ENCODE peak calls at places on chromosomes 3 and 15, in six cellular contexts. V, N, J, X, R and U are unnamed samples.
A peak's percentile ranks its signal among the peaks of the same experiment; 100 is the strongest.

GRCh38 chr15:23648920-23649515 is 1.4 kb upstream of the MAGEL2 start:
- DNase-seq in V (no peak), N (peak; percentile 49), J (no peak), X (no peak), R (no peak), U (no peak)

GRCh38 chr15:41780266-41780665 is 6.0 kb downstream of the MAPKBP1 start:
- DNase-seq in V (peak; percentile 80), N (no peak), J (no peak), X (no peak), R (peak; percentile 54), U (no peak)

GRCh38 chr15:94671845-94672524 is 440.6 kb downstream of the MCTP2 start:
- DNase-seq in V (peak; percentile 6), N (no peak), J (peak; percentile 12), X (no peak), R (peak; percentile 3), U (no peak)

GRCh38 chr15:85579957-85580694 is 199.7 kb downstream of the AKAP13 start:
- DNase-seq in V (no peak), N (no peak), J (peak; percentile 54), X (no peak), R (no peak), U (no peak)

GRCh38 chr3:66158933-66159332 is 61.9 kb upstream of the SLC25A26 start:
- DNase-seq in V (no peak), N (no peak), J (no peak), X (no peak), R (no peak), U (no peak)

GRCh38 chr3:151347432-151347831 is 18.1 kb upstream of the P2RY13 start:
- DNase-seq in V (no peak), N (no peak), J (peak; percentile 22), X (no peak), R (no peak), U (no peak)

GRCh38 chr3:98457543-98457942 is 5.5 kb upstream of the OR5K1 start:
- DNase-seq in V (no peak), N (no peak), J (no peak), X (no peak), R (no peak), U (no peak)

GRCh38 chr3:127816783-127817182 is 5.5 kb downstream of the MGLL start:
- DNase-seq in V (no peak), N (no peak), J (no peak), X (no peak), R (no peak), U (no peak)

GRCh38 chr3:46674031-46674592 is 19.4 kb downstream of the ALS2CL start:
- DNase-seq in V (no peak), N (no peak), J (no peak), X (no peak), R (no peak), U (no peak)

GRCh38 chr3:134846943-134847342 is 51.9 kb downstream of the EPHB1 start:
- DNase-seq in V (peak; percentile 46), N (no peak), J (peak; percentile 27), X (peak; percentile 21), R (no peak), U (peak; percentile 36)

GRCh38 chr3:153163349-153164008 is 1.5 kb downstream of the RAP2B start:
- DNase-seq in V (peak; percentile 29), N (peak; percentile 10), J (no peak), X (no peak), R (no peak), U (no peak)

GRCh38 chr3:172003146-172003545 is 36.2 kb upstream of the FNDC3B start:
- DNase-seq in V (no peak), N (no peak), J (no peak), X (no peak), R (no peak), U (no peak)

GRCh38 chr15:25208735-25209134 is 230.1 kb downstream of the UBE3A start:
- DNase-seq in V (no peak), N (no peak), J (no peak), X (no peak), R (no peak), U (no peak)

DNA sequence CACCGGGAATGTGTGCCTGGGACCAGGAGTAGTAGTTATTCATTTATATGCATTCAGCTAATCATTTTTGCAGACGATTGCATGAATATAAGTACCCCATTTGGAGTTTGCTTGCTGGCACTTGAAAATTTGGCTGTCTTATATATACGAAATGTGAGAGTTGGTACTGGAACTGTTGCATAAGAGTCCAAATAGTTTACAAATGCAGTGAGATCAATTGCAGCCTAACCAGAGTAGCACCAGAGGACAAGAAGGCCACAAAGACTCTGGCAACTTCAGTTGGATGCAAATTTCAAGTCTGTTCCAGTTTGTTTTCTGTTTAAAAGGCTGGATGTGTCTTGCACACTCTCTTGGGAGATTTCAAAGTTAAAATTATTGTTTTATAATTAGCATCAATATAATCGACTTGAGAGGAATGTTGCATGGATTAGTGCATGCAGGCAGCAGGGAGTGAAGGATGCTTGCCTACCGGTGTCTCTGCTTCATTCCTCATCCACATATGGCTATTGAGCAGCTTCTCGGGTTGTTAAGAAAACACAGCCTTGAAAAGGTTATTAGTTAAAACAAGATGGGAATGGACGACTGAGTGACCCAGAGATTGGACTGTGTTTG is 213.0 kb downstream of the PTPRG start:
- DNase-seq in V (peak; percentile 16), N (no peak), J (no peak), X (no peak), R (no peak), U (no peak)
- TF ChIP-seq CTCF in V (no peak), N (no peak), J (no peak), X (no peak), R (no peak), U (no peak)

GRCh38 chr15:55282284-55282833 is 7.3 kb downstream of the RAB27A start:
- DNase-seq in V (peak; percentile 84), N (no peak), J (no peak), X (no peak), R (no peak), U (peak; percentile 68)

GRCh38 chr15:55284461-55284860 is 5.2 kb downstream of the RAB27A start:
- DNase-seq in V (no peak), N (no peak), J (no peak), X (no peak), R (no peak), U (no peak)

GRCh38 chr15:55279746-55280351 is 9.8 kb downstream of the RAB27A start:
- DNase-seq in V (peak; percentile 95), N (no peak), J (no peak), X (no peak), R (peak; percentile 68), U (peak; percentile 89)

GRCh38 chr15:55281517-55282227 is 7.9 kb downstream of the RAB27A start:
- DNase-seq in V (no peak), N (no peak), J (no peak), X (no peak), R (no peak), U (no peak)

DNA sequence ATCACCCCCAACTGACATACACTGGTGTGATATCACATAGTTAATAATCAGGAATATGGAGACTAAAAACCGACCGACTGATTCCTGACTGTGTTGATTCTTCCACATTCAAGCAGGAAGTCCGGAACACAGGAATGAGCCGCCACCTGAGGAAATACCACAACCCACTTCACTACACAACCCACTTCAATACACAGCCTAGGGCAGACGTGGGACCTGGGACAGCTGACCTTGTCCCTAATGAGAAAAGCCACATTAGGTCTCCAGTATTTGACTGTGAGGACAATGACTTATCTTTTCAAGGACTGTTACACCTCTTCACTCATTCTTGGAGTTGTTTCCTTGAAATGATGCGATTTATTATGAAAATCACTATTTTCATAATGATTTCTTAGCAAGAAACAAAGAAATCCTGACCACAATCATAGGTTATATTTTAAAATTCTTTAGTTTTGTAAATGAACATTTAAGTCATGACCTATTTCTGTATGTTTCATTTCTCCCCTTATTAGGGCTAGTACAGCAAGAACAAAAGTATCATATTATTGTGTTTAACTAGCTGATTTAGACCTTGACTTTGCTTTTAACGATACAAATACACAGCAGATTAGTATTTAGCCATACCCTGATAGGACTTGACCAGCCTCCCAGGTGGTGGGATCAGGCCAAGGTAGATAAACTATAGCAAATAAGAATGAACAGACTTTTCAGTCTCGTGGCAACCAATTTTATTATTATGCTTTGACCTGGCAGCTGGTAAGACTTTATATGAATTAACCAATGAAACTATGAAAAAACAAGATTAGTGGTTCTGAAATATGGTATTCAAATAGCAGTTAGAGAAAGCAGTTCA is 6.1 kb downstream of the RAB27A start:
- DNase-seq in V (no peak), N (no peak), J (no peak), X (no peak), R (no peak), U (no peak)
- H3K4me3 ChIP-seq in V (no peak overlapping the region), N (no peak overlapping the region), J (no peak overlapping the region), X (no peak overlapping the region), R (no peak overlapping the region), U (no peak overlapping the region)

GRCh38 chr3:108152261-108152660 is 61.4 kb upstream of the CD47 start:
- DNase-seq in V (no peak), N (no peak), J (no peak), X (no peak), R (no peak), U (no peak)

GRCh38 chr3:108157275-108157674 is 64.9 kb downstream of the IFT57 start:
- DNase-seq in V (no peak), N (no peak), J (no peak), X (no peak), R (no peak), U (no peak)

GRCh38 chr3:108150200-108150599 is 59.4 kb upstream of the CD47 start:
- DNase-seq in V (no peak), N (no peak), J (no peak), X (no peak), R (no peak), U (no peak)

GRCh38 chr3:108156312-108156853 is 65.6 kb upstream of the CD47 start:
- DNase-seq in V (no peak), N (no peak), J (no peak), X (no peak), R (no peak), U (no peak)

DNA sequence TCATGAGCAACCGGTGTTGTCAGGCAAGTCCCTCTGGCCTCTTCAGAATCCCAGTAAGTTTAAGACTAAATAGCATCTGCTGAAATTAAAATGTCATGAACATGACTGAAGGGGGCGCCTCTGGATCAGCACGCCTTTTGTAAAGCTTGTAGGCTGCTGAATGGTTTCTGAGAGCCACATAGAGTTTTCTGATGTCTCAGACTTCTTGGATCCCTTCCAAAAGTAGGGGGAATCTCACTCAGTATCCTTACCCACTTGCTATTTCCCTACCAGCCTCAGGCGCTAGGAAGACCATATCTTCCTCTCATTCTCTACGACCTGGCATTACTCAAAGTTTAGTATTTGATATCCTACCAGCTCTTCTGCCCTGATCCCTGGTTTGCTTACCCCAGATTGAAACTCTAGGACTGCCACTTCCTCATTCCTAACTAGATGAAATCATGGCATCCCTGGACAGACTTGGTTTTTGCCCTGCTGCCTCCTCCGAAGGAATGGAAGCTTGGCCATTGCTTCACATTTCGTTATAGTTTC is 62.7 kb upstream of the CD47 start:
- DNase-seq in V (peak; percentile 75), N (no peak), J (no peak), X (no peak), R (peak; percentile 13), U (no peak)
- TF ChIP-seq CTCF in V (peak; percentile 65), N (peak; percentile 34), J (no peak), X (peak; percentile 33), R (peak; percentile 48), U (peak; percentile 44)

GRCh38 chr3:72961766-72962165 is 34.8 kb upstream of the PPP4R2 start:
- DNase-seq in V (no peak), N (no peak), J (no peak), X (no peak), R (no peak), U (no peak)

GRCh38 chr3:72960812-72961518 is 35.6 kb upstream of the PPP4R2 start:
- DNase-seq in V (peak; percentile 74), N (peak; percentile 83), J (peak; percentile 77), X (no peak), R (peak; percentile 33), U (no peak)

GRCh38 chr3:72968280-72968679 is 28.3 kb upstream of the PPP4R2 start:
- DNase-seq in V (no peak), N (no peak), J (no peak), X (no peak), R (no peak), U (no peak)

GRCh38 chr3:72962317-72962716 is 34.3 kb upstream of the PPP4R2 start:
- DNase-seq in V (no peak), N (no peak), J (no peak), X (no peak), R (no peak), U (no peak)

GRCh38 chr3:72964633-72965032 is 32.0 kb upstream of the PPP4R2 start:
- DNase-seq in V (no peak), N (no peak), J (no peak), X (no peak), R (no peak), U (no peak)
- H3K4me3 ChIP-seq in V (no peak overlapping the region), N (no peak overlapping the region), J (no peak overlapping the region), X (no peak overlapping the region), R (no peak overlapping the region), U (no peak overlapping the region)